ENCODE peak calls at places on chromosomes 5 and 9, in four cellular contexts. T is H7, C is heart right ventricle, F is cardiac muscle cell. A is an unnamed sample.
A peak's percentile ranks its signal among the peaks of the same experiment; 100 is the strongest.

GRCh38 chr5:80799041-80799440 is 144.3 kb upstream of the DHFR start:
- DNase-seq in T (no peak), C (no peak), F (no peak), A (no peak)

GRCh38 chr9:89177021-89177400 is 1.6 kb downstream of the SHC3 start:
- DNase-seq in T (peak; percentile 65), F (no peak), C (no peak), A (no peak)

GRCh38 chr5:102099766-102100331 is 196.2 kb downstream of the SLCO4C1 start:
- DNase-seq in C (no peak), T (no peak), F (no peak), A (no peak)

GRCh38 chr9:131402738-131403492 is 9.0 kb downstream of the PRRC2B start:
- DNase-seq in F (no peak), T (peak; percentile 43), C (peak; percentile 79), A (peak; percentile 84)

GRCh38 chr9:4569101-4569500 is 78.8 kb downstream of the SLC1A1 start:
- DNase-seq in T (no peak), F (no peak), C (no peak), A (no peak)

GRCh38 chr5:145633474-145633873 is 201.7 kb downstream of the PRELID2 start:
- DNase-seq in T (no peak), C (no peak), F (no peak), A (no peak)

GRCh38 chr5:119290161-119290569 is 65.7 kb upstream of the TNFAIP8 start:
- DNase-seq in T (no peak), F (no peak), C (no peak), A (no peak)

GRCh38 chr5:76831108-76831447 is 12.2 kb downstream of the F2RL1 start:
- DNase-seq in T (peak; percentile 58), F (no peak), C (no peak), A (no peak)

GRCh38 chr5:137252513-137252912 is 246.6 kb downstream of the SPOCK1 start:
- DNase-seq in F (no peak), C (no peak), T (no peak), A (no peak)

GRCh38 chr5:115309751-115310370 is 13.4 kb upstream of the CCDC112 start:
- DNase-seq in C (no peak), T (no peak), F (peak; percentile 42), A (no peak)

GRCh38 chr5:171371326-171371725 is 16.3 kb upstream of the NPM1 start:
- DNase-seq in C (no peak), F (no peak), T (peak; percentile 38), A (no peak)

GRCh38 chr5:39902626-39903025 is 477.8 kb upstream of the DAB2 start:
- DNase-seq in F (no peak), C (no peak), T (no peak), A (no peak)

GRCh38 chr5:142056831-142057696 is 44.2 kb upstream of the GNPDA1 start:
- DNase-seq in T (no peak), F (no peak), C (no peak), A (no peak)

A was measured in left colon.